ENCODE peak calls at places on chromosomes 13 and 19, in four cellular contexts. One of them, this sample, is unnamed.

GRCh38 chr19:32373614-32374295 is 28.3 kb downstream of the ZNF507 start:
- DNase-seq in K562: peak; percentile 75
- DNase-seq in HepG2: peak; percentile 100
- DNase-seq in GM12878: no peak
- DNase-seq in this sample: no peak

GRCh38 chr13:33931397-33931987 is 113.5 kb downstream of the RFC3 start:
- DNase-seq in GM12878: peak; percentile 4
- DNase-seq in K562: peak; percentile 6
- DNase-seq in HepG2: peak; percentile 65
- DNase-seq in this sample: no peak

GRCh38 chr13:31896427-31896826 is 135.1 kb upstream of the FRY start:
- DNase-seq in HepG2: no peak
- DNase-seq in GM12878: no peak
- DNase-seq in K562: no peak
- DNase-seq in this sample: no peak

GRCh38 chr13:59621791-59622190 is 541.9 kb downstream of the DIAPH3 start:
- DNase-seq in GM12878: no peak
- DNase-seq in HepG2: no peak
- DNase-seq in K562: no peak
- DNase-seq in this sample: no peak

GRCh38 chr19:12400618-12401502 is at the start of gene ZNF799:
- DNase-seq in HepG2: peak; percentile 100
- DNase-seq in K562: peak; percentile 82
- DNase-seq in GM12878: peak; percentile 81
- DNase-seq in this sample: peak; percentile 70

GRCh38 chr19:33752018-33752790 is 44.5 kb upstream of the KCTD15 start:
- DNase-seq in K562: no peak
- DNase-seq in GM12878: no peak
- DNase-seq in HepG2: no peak
- DNase-seq in this sample: no peak

GRCh38 chr13:101146101-101146898 is 270.0 kb downstream of the NALCN start:
- DNase-seq in GM12878: no peak
- DNase-seq in K562: no peak
- DNase-seq in HepG2: no peak
- DNase-seq in this sample: no peak

GRCh38 chr19:18157465-18158063 is 4.6 kb downstream of the PIK3R2 start:
- DNase-seq in K562: no peak
- DNase-seq in HepG2: no peak
- DNase-seq in GM12878: no peak
- DNase-seq in this sample: peak; percentile 62

GRCh38 chr19:3253270-3253669 is 28.8 kb downstream of the CELF5 start:
- DNase-seq in K562: no peak
- DNase-seq in HepG2: no peak
- DNase-seq in GM12878: no peak
- DNase-seq in this sample: no peak

GRCh38 chr19:17125728-17126677 is 50.4 kb downstream of the MYO9B start:
- DNase-seq in GM12878: peak; percentile 79
- DNase-seq in K562: no peak
- DNase-seq in HepG2: no peak
- DNase-seq in this sample: no peak

GRCh38 chr19:5926641-5927438 is 12.8 kb downstream of the CAPS start:
- DNase-seq in K562: no peak
- DNase-seq in HepG2: no peak
- DNase-seq in GM12878: no peak
- DNase-seq in this sample: no peak

GRCh38 chr19:18340237-18340989 is at the start of gene PGPEP1:
- DNase-seq in GM12878: no peak
- DNase-seq in K562: peak; percentile 91
- DNase-seq in HepG2: no peak
- DNase-seq in this sample: peak; percentile 97

GRCh38 chr13:103288114-103288513 is 221.9 kb upstream of the SLC10A2 start:
- DNase-seq in GM12878: no peak
- DNase-seq in HepG2: no peak
- DNase-seq in K562: no peak
- DNase-seq in this sample: no peak

GRCh38 chr19:10735741-10736140 is 17.9 kb downstream of the DNM2 start:
- DNase-seq in HepG2: no peak
- DNase-seq in GM12878: no peak
- DNase-seq in K562: no peak
- DNase-seq in this sample: no peak

GRCh38 chr19:48603850-48604249 is 2.7 kb upstream of the SPACA4 start:
- DNase-seq in HepG2: no peak
- DNase-seq in K562: no peak
- DNase-seq in GM12878: no peak
- DNase-seq in this sample: no peak

GRCh38 chr13:96091164-96091931 is 1.4 kb downstream of the HS6ST3 start:
- DNase-seq in HepG2: no peak
- DNase-seq in K562: no peak
- DNase-seq in GM12878: no peak
- DNase-seq in this sample: peak; percentile 72

GRCh38 chr19:3984584-3984907 is 717 bp downstream of the EEF2 start:
- DNase-seq in K562: peak; percentile 26
- DNase-seq in HepG2: no peak
- DNase-seq in GM12878: no peak
- DNase-seq in this sample: no peak

GRCh38 chr19:52533901-52534300 is 6.4 kb downstream of the ZNF808 start:
- DNase-seq in HepG2: no peak
- DNase-seq in GM12878: no peak
- DNase-seq in K562: no peak
- DNase-seq in this sample: no peak

GRCh38 chr19:33205531-33206260 is 11.6 kb downstream of the LRP3 start:
- DNase-seq in K562: no peak
- DNase-seq in HepG2: no peak
- DNase-seq in GM12878: no peak
- DNase-seq in this sample: no peak

GRCh38 chr13:61410669-61411297 is 4.9 kb downstream of the PCDH20 start:
- DNase-seq in HepG2: peak; percentile 5
- DNase-seq in GM12878: no peak
- DNase-seq in K562: peak; percentile 4
- DNase-seq in this sample: no peak

GRCh38 chr13:43572601-43573360 is 214.0 kb downstream of the ENOX1 start:
- DNase-seq in GM12878: no peak
- DNase-seq in K562: no peak
- DNase-seq in HepG2: no peak
- DNase-seq in this sample: no peak

GRCh38 chr19:55368701-55369563 is 1.3 kb downstream of the IL11 start:
- DNase-seq in K562: peak; percentile 81
- DNase-seq in GM12878: no peak
- DNase-seq in HepG2: no peak
- DNase-seq in this sample: no peak
- TF ChIP-seq EZH2 in K562: no peak
- TF ChIP-seq EZH2 in GM12878: no peak
- TF ChIP-seq EZH2 in HepG2: peak; percentile 20
- TF ChIP-seq EZH2 in this sample: no peak

DNA sequence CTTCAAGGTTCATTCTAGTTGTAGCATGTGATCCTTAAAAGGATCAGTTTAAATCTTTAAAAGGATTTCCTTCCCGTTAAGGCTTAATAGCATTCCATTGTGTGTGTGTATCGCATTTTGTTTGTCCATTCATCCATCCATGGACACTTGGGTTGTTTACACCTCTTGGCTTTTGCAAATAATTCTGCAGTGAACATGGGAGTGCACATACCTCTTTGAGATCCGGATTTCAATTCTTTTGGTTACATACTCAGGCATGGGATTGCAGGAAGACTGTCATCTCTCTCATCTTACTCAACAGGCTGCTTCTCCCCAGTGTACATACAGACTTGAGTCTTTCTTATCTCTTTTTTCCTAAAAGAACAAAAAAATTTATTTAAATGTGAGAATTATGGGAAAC is 1.2 kb downstream of the RNF113B start:
- DNase-seq in GM12878: no peak
- DNase-seq in HepG2: no peak
- DNase-seq in K562: no peak
- DNase-seq in this sample: no peak
- TF ChIP-seq USF2 in GM12878: no peak
- TF ChIP-seq USF2 in HepG2: no peak
- TF ChIP-seq USF2 in K562: no peak
- TF ChIP-seq USF2 in this sample: no peak

DNA sequence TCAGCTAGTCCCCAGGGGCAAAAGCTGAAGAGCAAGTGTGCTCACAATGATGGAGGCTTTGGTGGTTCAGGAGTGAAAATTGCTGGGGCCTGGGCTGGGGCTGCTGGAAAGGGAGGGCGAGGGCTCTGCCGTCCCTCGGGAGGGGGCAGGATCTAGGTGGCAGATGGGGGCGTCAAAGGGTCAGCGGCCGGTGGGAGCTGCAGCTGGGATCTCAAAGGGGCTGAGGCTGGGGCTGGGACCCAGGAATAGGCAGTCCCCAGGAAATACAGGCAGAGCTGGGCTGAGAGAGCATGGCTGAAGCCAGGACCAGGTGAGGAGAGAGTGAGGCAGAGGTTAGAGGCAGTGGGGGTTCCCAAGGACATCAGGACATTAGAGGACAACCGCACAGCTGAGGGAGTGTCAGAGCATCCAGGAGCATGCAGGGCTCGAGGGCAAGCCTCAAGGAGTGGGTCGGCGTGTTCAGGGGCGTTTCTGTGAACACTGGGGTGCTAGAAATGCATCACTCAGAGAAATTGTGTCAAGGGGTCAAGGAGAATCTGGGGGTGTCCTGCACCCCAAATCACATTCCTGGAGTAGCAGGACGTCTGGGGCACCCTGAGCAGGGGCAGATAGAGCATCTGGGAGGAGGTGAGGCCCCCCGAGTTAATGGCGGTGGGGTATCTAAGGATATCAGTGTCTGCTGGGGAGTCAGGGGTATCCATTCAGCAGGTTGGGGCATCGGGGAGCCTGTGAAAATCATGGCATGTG is 1.2 kb upstream of the SYNE4 start:
- DNase-seq in K562: no peak
- DNase-seq in GM12878: no peak
- DNase-seq in HepG2: no peak
- DNase-seq in this sample: no peak
- TF ChIP-seq KDM1A in K562: no peak
- TF ChIP-seq KDM1A in GM12878: no peak
- TF ChIP-seq KDM1A in HepG2: no peak
- TF ChIP-seq KDM1A in this sample: no peak

GRCh38 chr19:50820086-50820485 is 3.5 kb downstream of the KLK1 start:
- DNase-seq in HepG2: no peak
- DNase-seq in GM12878: no peak
- DNase-seq in K562: no peak
- DNase-seq in this sample: peak; percentile 61
- TF ChIP-seq EZH2 in HepG2: no peak
- TF ChIP-seq EZH2 in GM12878: no peak
- TF ChIP-seq EZH2 in K562: no peak
- TF ChIP-seq EZH2 in this sample: peak; percentile 23

This sample was measured in H1.